ENCODE peak calls at places on chromosomes 13 and 19, in nine cellular contexts. One of them, this sample, is unnamed.

GRCh38 chr19:43784981-43785808 is 4.4 kb upstream of the KCNN4 start:
- DNase-seq in B cell: peak; percentile 69
- DNase-seq in globus pallidus: peak; percentile 55
- DNase-seq in tibial artery: peak; percentile 67
- DNase-seq in caudate nucleus: no peak
- DNase-seq in AML-193: peak; percentile 79
- DNase-seq in CD8-positive, alpha-beta T cell: no peak
- DNase-seq in amniotic epithelial cell: peak; percentile 61
- DNase-seq in neuronal stem cell: peak; percentile 59
- DNase-seq in this sample: no peak

GRCh38 chr19:49157445-49158224 is at the start of gene TRPM4:
- DNase-seq in neuronal stem cell: peak; percentile 83
- DNase-seq in CD8-positive, alpha-beta T cell: no peak
- DNase-seq in AML-193: no peak
- DNase-seq in B cell: no peak
- DNase-seq in tibial artery: peak; percentile 95
- DNase-seq in amniotic epithelial cell: peak; percentile 57
- DNase-seq in caudate nucleus: peak; percentile 19
- DNase-seq in globus pallidus: no peak
- DNase-seq in this sample: peak; percentile 57

GRCh38 chr19:30340724-30341595 is 31.2 kb upstream of the ZNF536 start:
- DNase-seq in neuronal stem cell: no peak
- DNase-seq in caudate nucleus: no peak
- DNase-seq in amniotic epithelial cell: no peak
- DNase-seq in B cell: no peak
- DNase-seq in globus pallidus: no peak
- DNase-seq in CD8-positive, alpha-beta T cell: no peak
- DNase-seq in tibial artery: no peak
- DNase-seq in AML-193: no peak
- DNase-seq in this sample: no peak

GRCh38 chr13:32048816-32049215 is 17.2 kb downstream of the FRY start:
- DNase-seq in tibial artery: no peak
- DNase-seq in amniotic epithelial cell: no peak
- DNase-seq in AML-193: peak; percentile 50
- DNase-seq in B cell: no peak
- DNase-seq in caudate nucleus: no peak
- DNase-seq in CD8-positive, alpha-beta T cell: no peak
- DNase-seq in globus pallidus: no peak
- DNase-seq in neuronal stem cell: no peak
- DNase-seq in this sample: no peak

GRCh38 chr13:22194106-22194810 is 523.4 kb downstream of the FGF9 start:
- DNase-seq in globus pallidus: no peak
- DNase-seq in caudate nucleus: no peak
- DNase-seq in CD8-positive, alpha-beta T cell: no peak
- DNase-seq in neuronal stem cell: no peak
- DNase-seq in tibial artery: no peak
- DNase-seq in B cell: no peak
- DNase-seq in amniotic epithelial cell: no peak
- DNase-seq in AML-193: no peak
- DNase-seq in this sample: no peak

GRCh38 chr19:9757544-9758501 is 10.7 kb downstream of the ZNF846 start:
- DNase-seq in caudate nucleus: no peak
- DNase-seq in AML-193: no peak
- DNase-seq in CD8-positive, alpha-beta T cell: no peak
- DNase-seq in globus pallidus: no peak
- DNase-seq in amniotic epithelial cell: peak; percentile 35
- DNase-seq in B cell: no peak
- DNase-seq in tibial artery: no peak
- DNase-seq in neuronal stem cell: no peak
- DNase-seq in this sample: no peak

GRCh38 chr13:91329736-91330135 is 17.8 kb upstream of the MIR17HG start:
- DNase-seq in amniotic epithelial cell: no peak
- DNase-seq in caudate nucleus: no peak
- DNase-seq in neuronal stem cell: no peak
- DNase-seq in B cell: no peak
- DNase-seq in tibial artery: no peak
- DNase-seq in globus pallidus: no peak
- DNase-seq in AML-193: no peak
- DNase-seq in CD8-positive, alpha-beta T cell: no peak
- DNase-seq in this sample: no peak

GRCh38 chr19:41696402-41697197 is 8.5 kb upstream of the CEACAM7 start:
- DNase-seq in tibial artery: peak; percentile 48
- DNase-seq in globus pallidus: no peak
- DNase-seq in B cell: no peak
- DNase-seq in amniotic epithelial cell: no peak
- DNase-seq in caudate nucleus: no peak
- DNase-seq in neuronal stem cell: no peak
- DNase-seq in CD8-positive, alpha-beta T cell: no peak
- DNase-seq in AML-193: peak; percentile 1
- DNase-seq in this sample: no peak

GRCh38 chr13:49303533-49304252 is 56.0 kb downstream of the CDADC1 start:
- DNase-seq in CD8-positive, alpha-beta T cell: no peak
- DNase-seq in B cell: no peak
- DNase-seq in globus pallidus: peak; percentile 71
- DNase-seq in neuronal stem cell: no peak
- DNase-seq in AML-193: no peak
- DNase-seq in caudate nucleus: peak; percentile 56
- DNase-seq in amniotic epithelial cell: no peak
- DNase-seq in tibial artery: no peak
- DNase-seq in this sample: no peak

GRCh38 chr19:4508698-4509097 is 9.6 kb downstream of the PLIN4 start:
- DNase-seq in B cell: no peak
- DNase-seq in amniotic epithelial cell: no peak
- DNase-seq in neuronal stem cell: no peak
- DNase-seq in CD8-positive, alpha-beta T cell: no peak
- DNase-seq in AML-193: no peak
- DNase-seq in caudate nucleus: no peak
- DNase-seq in tibial artery: no peak
- DNase-seq in globus pallidus: no peak
- DNase-seq in this sample: no peak

GRCh38 chr13:108987945-108988344 is 358.5 kb downstream of the MYO16 start:
- DNase-seq in AML-193: no peak
- DNase-seq in tibial artery: no peak
- DNase-seq in globus pallidus: no peak
- DNase-seq in CD8-positive, alpha-beta T cell: no peak
- DNase-seq in neuronal stem cell: no peak
- DNase-seq in caudate nucleus: no peak
- DNase-seq in B cell: no peak
- DNase-seq in amniotic epithelial cell: no peak
- DNase-seq in this sample: no peak

GRCh38 chr19:38199340-38199739 is 24.7 kb downstream of the DPF1 start:
- DNase-seq in tibial artery: no peak
- DNase-seq in B cell: no peak
- DNase-seq in caudate nucleus: peak; percentile 42
- DNase-seq in globus pallidus: no peak
- DNase-seq in AML-193: no peak
- DNase-seq in amniotic epithelial cell: no peak
- DNase-seq in neuronal stem cell: no peak
- DNase-seq in CD8-positive, alpha-beta T cell: no peak
- DNase-seq in this sample: no peak

GRCh38 chr13:111282997-111283396 is 37.4 kb upstream of the TEX29 start:
- DNase-seq in globus pallidus: no peak
- DNase-seq in CD8-positive, alpha-beta T cell: no peak
- DNase-seq in tibial artery: no peak
- DNase-seq in caudate nucleus: no peak
- DNase-seq in B cell: no peak
- DNase-seq in AML-193: no peak
- DNase-seq in neuronal stem cell: no peak
- DNase-seq in amniotic epithelial cell: no peak
- DNase-seq in this sample: no peak

GRCh38 chr19:46147791-46148288 is at the start of gene IGFL2:
- DNase-seq in amniotic epithelial cell: peak; percentile 62
- DNase-seq in B cell: no peak
- DNase-seq in caudate nucleus: no peak
- DNase-seq in neuronal stem cell: no peak
- DNase-seq in AML-193: no peak
- DNase-seq in globus pallidus: no peak
- DNase-seq in tibial artery: no peak
- DNase-seq in CD8-positive, alpha-beta T cell: no peak
- DNase-seq in this sample: no peak

GRCh38 chr13:22757530-22758120 is 423.2 kb upstream of the SGCG start:
- DNase-seq in caudate nucleus: no peak
- DNase-seq in neuronal stem cell: no peak
- DNase-seq in globus pallidus: no peak
- DNase-seq in CD8-positive, alpha-beta T cell: no peak
- DNase-seq in B cell: no peak
- DNase-seq in amniotic epithelial cell: peak; percentile 22
- DNase-seq in tibial artery: no peak
- DNase-seq in AML-193: no peak
- DNase-seq in this sample: no peak

GRCh38 chr19:17511724-17512573 is 500 bp downstream of the PGLS start:
- DNase-seq in caudate nucleus: peak; percentile 80
- DNase-seq in CD8-positive, alpha-beta T cell: peak; percentile 84
- DNase-seq in amniotic epithelial cell: peak; percentile 77
- DNase-seq in B cell: peak; percentile 90
- DNase-seq in globus pallidus: peak; percentile 83
- DNase-seq in neuronal stem cell: peak; percentile 71
- DNase-seq in tibial artery: peak; percentile 90
- DNase-seq in AML-193: peak; percentile 87
- DNase-seq in this sample: peak; percentile 75

GRCh38 chr19:32676186-32676894 is 692 bp downstream of the RGS9BP start:
- DNase-seq in amniotic epithelial cell: no peak
- DNase-seq in tibial artery: no peak
- DNase-seq in globus pallidus: no peak
- DNase-seq in AML-193: no peak
- DNase-seq in B cell: peak; percentile 62
- DNase-seq in caudate nucleus: no peak
- DNase-seq in neuronal stem cell: peak; percentile 15
- DNase-seq in CD8-positive, alpha-beta T cell: no peak
- DNase-seq in this sample: no peak

GRCh38 chr13:106858910-106859309 is 291.0 kb upstream of the ARGLU1 start:
- DNase-seq in globus pallidus: no peak
- DNase-seq in tibial artery: no peak
- DNase-seq in amniotic epithelial cell: no peak
- DNase-seq in CD8-positive, alpha-beta T cell: no peak
- DNase-seq in neuronal stem cell: no peak
- DNase-seq in AML-193: no peak
- DNase-seq in caudate nucleus: no peak
- DNase-seq in B cell: no peak
- DNase-seq in this sample: peak; percentile 58

GRCh38 chr19:48102870-48103751 is 7.5 kb downstream of the PLA2G4C start:
- DNase-seq in CD8-positive, alpha-beta T cell: no peak
- DNase-seq in globus pallidus: no peak
- DNase-seq in tibial artery: no peak
- DNase-seq in caudate nucleus: no peak
- DNase-seq in neuronal stem cell: peak; percentile 56
- DNase-seq in AML-193: peak; percentile 12
- DNase-seq in B cell: no peak
- DNase-seq in amniotic epithelial cell: peak; percentile 67
- DNase-seq in this sample: peak; percentile 47

GRCh38 chr19:34366670-34367423 is 1.9 kb downstream of the GPI start:
- DNase-seq in CD8-positive, alpha-beta T cell: no peak
- DNase-seq in neuronal stem cell: no peak
- DNase-seq in globus pallidus: no peak
- DNase-seq in amniotic epithelial cell: peak; percentile 98
- DNase-seq in caudate nucleus: no peak
- DNase-seq in AML-193: peak; percentile 90
- DNase-seq in tibial artery: no peak
- DNase-seq in B cell: no peak
- DNase-seq in this sample: no peak

GRCh38 chr19:38656171-38656981 is 8.9 kb downstream of the ACTN4 start:
- DNase-seq in neuronal stem cell: no peak
- DNase-seq in B cell: no peak
- DNase-seq in CD8-positive, alpha-beta T cell: peak; percentile 21
- DNase-seq in caudate nucleus: peak; percentile 10
- DNase-seq in amniotic epithelial cell: peak; percentile 88
- DNase-seq in AML-193: peak; percentile 46
- DNase-seq in globus pallidus: peak; percentile 90
- DNase-seq in tibial artery: no peak
- DNase-seq in this sample: no peak

GRCh38 chr13:29589967-29590366 is 5.5 kb downstream of the SLC7A1 start:
- DNase-seq in CD8-positive, alpha-beta T cell: no peak
- DNase-seq in globus pallidus: no peak
- DNase-seq in AML-193: no peak
- DNase-seq in B cell: no peak
- DNase-seq in tibial artery: no peak
- DNase-seq in amniotic epithelial cell: no peak
- DNase-seq in neuronal stem cell: no peak
- DNase-seq in caudate nucleus: no peak
- DNase-seq in this sample: no peak

GRCh38 chr13:108508263-108508662 is 121.1 kb upstream of the MYO16 start:
- DNase-seq in CD8-positive, alpha-beta T cell: no peak
- DNase-seq in globus pallidus: no peak
- DNase-seq in caudate nucleus: no peak
- DNase-seq in neuronal stem cell: peak; percentile 36
- DNase-seq in tibial artery: no peak
- DNase-seq in B cell: no peak
- DNase-seq in AML-193: peak; percentile 69
- DNase-seq in amniotic epithelial cell: peak; percentile 52
- DNase-seq in this sample: peak; percentile 54

GRCh38 chr13:74040200-74040599 is 94.0 kb downstream of the KLF12 start:
- DNase-seq in CD8-positive, alpha-beta T cell: no peak
- DNase-seq in B cell: peak; percentile 28
- DNase-seq in globus pallidus: no peak
- DNase-seq in tibial artery: no peak
- DNase-seq in neuronal stem cell: peak; percentile 48
- DNase-seq in AML-193: peak; percentile 24
- DNase-seq in caudate nucleus: no peak
- DNase-seq in amniotic epithelial cell: peak; percentile 52
- DNase-seq in this sample: peak; percentile 65

GRCh38 chr19:30608471-30608870 is 236.3 kb downstream of the ZNF536 start:
- DNase-seq in neuronal stem cell: no peak
- DNase-seq in caudate nucleus: no peak
- DNase-seq in amniotic epithelial cell: no peak
- DNase-seq in AML-193: no peak
- DNase-seq in B cell: no peak
- DNase-seq in globus pallidus: no peak
- DNase-seq in tibial artery: no peak
- DNase-seq in CD8-positive, alpha-beta T cell: no peak
- DNase-seq in this sample: no peak

GRCh38 chr13:42835012-42835411 is 53.6 kb downstream of the FAM216B start:
- DNase-seq in caudate nucleus: no peak
- DNase-seq in B cell: no peak
- DNase-seq in amniotic epithelial cell: no peak
- DNase-seq in AML-193: no peak
- DNase-seq in CD8-positive, alpha-beta T cell: no peak
- DNase-seq in globus pallidus: no peak
- DNase-seq in neuronal stem cell: no peak
- DNase-seq in tibial artery: no peak
- DNase-seq in this sample: no peak

GRCh38 chr19:47471733-47472457 is at the start of gene SLC8A2:
- DNase-seq in B cell: peak; percentile 76
- DNase-seq in globus pallidus: no peak
- DNase-seq in CD8-positive, alpha-beta T cell: peak; percentile 13
- DNase-seq in caudate nucleus: peak; percentile 31
- DNase-seq in tibial artery: peak; percentile 88
- DNase-seq in amniotic epithelial cell: peak; percentile 75
- DNase-seq in neuronal stem cell: peak; percentile 94
- DNase-seq in AML-193: peak; percentile 8
- DNase-seq in this sample: peak; percentile 80

GRCh38 chr19:2180114-2180513 is 16.4 kb downstream of the DOT1L start:
- DNase-seq in globus pallidus: no peak
- DNase-seq in amniotic epithelial cell: no peak
- DNase-seq in neuronal stem cell: no peak
- DNase-seq in AML-193: no peak
- DNase-seq in tibial artery: no peak
- DNase-seq in CD8-positive, alpha-beta T cell: no peak
- DNase-seq in B cell: peak; percentile 26
- DNase-seq in caudate nucleus: no peak
- DNase-seq in this sample: no peak

GRCh38 chr13:113947321-113948033 is 26.4 kb downstream of the C13orf46 start:
- DNase-seq in AML-193: no peak
- DNase-seq in caudate nucleus: no peak
- DNase-seq in tibial artery: peak; percentile 86
- DNase-seq in globus pallidus: no peak
- DNase-seq in CD8-positive, alpha-beta T cell: no peak
- DNase-seq in neuronal stem cell: no peak
- DNase-seq in B cell: no peak
- DNase-seq in amniotic epithelial cell: peak; percentile 62
- DNase-seq in this sample: no peak

GRCh38 chr13:44296856-44297255 is 76.8 kb upstream of the SERP2 start:
- DNase-seq in amniotic epithelial cell: peak; percentile 24
- DNase-seq in B cell: no peak
- DNase-seq in caudate nucleus: peak; percentile 8
- DNase-seq in CD8-positive, alpha-beta T cell: no peak
- DNase-seq in globus pallidus: no peak
- DNase-seq in tibial artery: no peak
- DNase-seq in AML-193: no peak
- DNase-seq in neuronal stem cell: no peak
- DNase-seq in this sample: no peak

GRCh38 chr19:8321067-8321759 is at the start of the genes NDUFA7 and RPS28:
- DNase-seq in caudate nucleus: peak; percentile 95
- DNase-seq in tibial artery: peak; percentile 98
- DNase-seq in amniotic epithelial cell: peak; percentile 89
- DNase-seq in globus pallidus: peak; percentile 94
- DNase-seq in AML-193: peak; percentile 87
- DNase-seq in CD8-positive, alpha-beta T cell: peak; percentile 97
- DNase-seq in neuronal stem cell: peak; percentile 97
- DNase-seq in B cell: peak; percentile 95
- DNase-seq in this sample: peak; percentile 96

This sample was measured in NT2/D1.